ENCODE peak calls at places on chromosomes 13 and 19, in five cellular contexts. N, Z, A, Y and G are unnamed samples.

GRCh38 chr13:76216729-76217128 is 580.6 kb downstream of the LMO7 start:
- DNase-seq in Y (no peak), A (no peak), N (no peak), Z (no peak), G (no peak)

GRCh38 chr19:792361-792885 is 4.8 kb upstream of the PTBP1 start:
- DNase-seq in A (no peak), Y (no peak), Z (no peak), N (no peak), G (no peak)

GRCh38 chr13:48891586-48891985 is 84.1 kb upstream of the FNDC3A start:
- DNase-seq in Z (peak), A (no peak), Y (peak), N (peak), G (no peak)

GRCh38 chr13:62924395-62924794 is 1508.7 kb upstream of the PCDH20 start:
- DNase-seq in Z (no peak), N (no peak), A (no peak), Y (no peak), G (no peak)

GRCh38 chr13:51643882-51644281 is 59.6 kb downstream of the WDFY2 start:
- DNase-seq in N (no peak), Z (peak), A (no peak), Y (peak), G (no peak)

GRCh38 chr13:90717451-90717936 is 630.0 kb upstream of the MIR17HG start:
- DNase-seq in Y (peak), N (no peak), A (no peak), Z (peak), G (no peak)

GRCh38 chr19:7869910-7870511 is 4.2 kb downstream of the PRR36 start:
- DNase-seq in A (no peak), Y (no peak), Z (peak), N (no peak), G (peak)

GRCh38 chr13:70043685-70044084 is 63.9 kb upstream of the ATXN8OS start:
- DNase-seq in Y (no peak), N (no peak), A (no peak), Z (no peak), G (no peak)

GRCh38 chr13:66657165-66657895 is 572.8 kb downstream of the PCDH9 start:
- DNase-seq in A (no peak), N (peak), Z (peak), Y (peak), G (peak)

GRCh38 chr13:97914537-97914936 is 38.9 kb upstream of the IPO5 start:
- DNase-seq in N (no peak), A (no peak), Z (no peak), Y (peak), G (no peak)

GRCh38 chr19:33240181-33240771 is 14.6 kb upstream of the SLC7A10 start:
- DNase-seq in A (no peak), Y (no peak), Z (no peak), N (no peak), G (no peak)